ENCODE peak calls at places on chromosomes 3 and 15, in five cellular contexts. M is type B pancreatic cell; Y is activated T-helper 1 cell treated with anti-CD3 and anti-CD28 coated beads, Interleukin-2, amount 50 U/mL, for 16 hours; E is activated CD4-positive, alpha-beta T cell treated with anti-CD3 and anti-CD28 coated beads, Interleukin-2, amount 10 ng/mL, durations not matched to agents 7 days and 5 days; C is SW480. S is an unnamed sample.

GRCh38 chr3:138781012-138781470 is 53.7 kb downstream of the PIK3CB start:
- DNase-seq in C (no peak), E (peak), M (no peak), Y (peak), S (no peak)

GRCh38 chr3:49237344-49237743 is 39.7 kb downstream of the C3orf62 start:
- DNase-seq in C (no peak), Y (no peak), E (no peak), M (no peak), S (no peak)

GRCh38 chr15:64096486-64097431 is 977 bp downstream of the SNX1 start:
- DNase-seq in M (no peak), Y (no peak), C (peak), E (peak), S (no peak)

GRCh38 chr15:70071799-70072198 is 25.9 kb downstream of the TLE3 start:
- DNase-seq in C (no peak), E (no peak), Y (no peak), M (no peak), S (no peak)

GRCh38 chr15:69983696-69984265 is 113.9 kb downstream of the TLE3 start:
- DNase-seq in C (peak), M (no peak), E (no peak), Y (no peak), S (no peak)

GRCh38 chr3:186277268-186277909 is 84.6 kb downstream of the DGKG start:
- DNase-seq in Y (no peak), E (no peak), M (no peak), C (peak), S (peak)

GRCh38 chr15:89016549-89017041 is 71.7 kb upstream of the ABHD2 start:
- DNase-seq in E (no peak), M (no peak), Y (no peak), C (peak), S (no peak)

GRCh38 chr15:81785679-81786078 is 260.1 kb downstream of the MEX3B start:
- DNase-seq in C (no peak), E (no peak), M (no peak), Y (no peak), S (no peak)

GRCh38 chr15:31758126-31758525 is 272.2 kb upstream of the CHRNA7 start:
- DNase-seq in C (peak), E (no peak), M (no peak), Y (no peak), S (no peak)

GRCh38 chr3:171748341-171748918 is 61.9 kb downstream of the PLD1 start:
- DNase-seq in Y (no peak), E (no peak), M (no peak), C (no peak), S (no peak)

GRCh38 chr15:77464129-77464865 is 43.6 kb downstream of the HMG20A start:
- DNase-seq in M (no peak), Y (no peak), E (no peak), C (no peak), S (no peak)

GRCh38 chr3:147758786-147759185 is 349.6 kb downstream of the ZIC1 start:
- DNase-seq in E (no peak), M (no peak), Y (no peak), C (no peak), S (no peak)

GRCh38 chr15:101252836-101253235 is 988 bp upstream of the CHSY1 start:
- DNase-seq in C (no peak), Y (no peak), M (no peak), E (no peak), S (no peak)

GRCh38 chr3:17894434-17895060 is 152.1 kb upstream of the TBC1D5 start:
- DNase-seq in Y (no peak), C (peak), M (no peak), E (peak), S (peak)

GRCh38 chr3:52838561-52839267 is 3.9 kb upstream of the MUSTN1 start:
- DNase-seq in C (no peak), Y (no peak), E (peak), M (no peak), S (no peak)

GRCh38 chr3:148158210-148158609 is 539.5 kb upstream of the AGTR1 start:
- DNase-seq in M (no peak), C (no peak), Y (no peak), E (no peak), S (no peak)

GRCh38 chr3:62161306-62161705 is 212.0 kb downstream of the FEZF2 start:
- DNase-seq in Y (no peak), M (no peak), C (no peak), E (no peak), S (no peak)

GRCh38 chr3:64674591-64675076 is 13.2 kb downstream of the ADAMTS9 start:
- DNase-seq in C (no peak), Y (no peak), E (no peak), M (no peak), S (no peak)

GRCh38 chr3:76010252-76010651 is 224.9 kb upstream of the ZNF717 start:
- DNase-seq in E (no peak), M (no peak), C (no peak), Y (no peak), S (no peak)

GRCh38 chr15:38508647-38509046 is 54.7 kb downstream of the FAM98B start:
- DNase-seq in M (no peak), E (no peak), C (no peak), Y (no peak), S (no peak)

GRCh38 chr3:160454995-160455394 is 5.4 kb upstream of the TRIM59 start:
- DNase-seq in E (no peak), C (no peak), M (no peak), Y (no peak), S (no peak)

GRCh38 chr15:93378547-93378946 is 289.5 kb upstream of the RGMA start:
- DNase-seq in E (no peak), M (no peak), C (no peak), Y (no peak), S (no peak)

GRCh38 chr15:27222479-27222878 is 251.5 kb downstream of the GABRG3 start:
- DNase-seq in C (no peak), E (no peak), Y (no peak), M (no peak), S (no peak)

GRCh38 chr3:146172586-146172985 is 11.6 kb upstream of the PLOD2 start:
- DNase-seq in Y (no peak), M (no peak), E (no peak), C (no peak), S (no peak)

GRCh38 chr3:9105421-9105820 is 142.1 kb upstream of the RAD18 start:
- DNase-seq in Y (no peak), E (no peak), M (no peak), C (no peak), S (no peak)

GRCh38 chr3:194556086-194557056 is 69.6 kb upstream of the ATP13A3 start:
- DNase-seq in E (no peak), M (no peak), C (peak), Y (no peak), S (peak)

GRCh38 chr3:124763644-124764358 is 33.5 kb downstream of the UMPS start:
- DNase-seq in C (no peak), Y (no peak), M (no peak), E (no peak), S (no peak)

GRCh38 chr3:10531031-10531430 is 25.6 kb upstream of the ATP2B2 start:
- DNase-seq in Y (no peak), C (no peak), E (no peak), M (peak), S (no peak)

GRCh38 chr3:45259144-45259543 is 33.1 kb upstream of the TMEM158 start:
- DNase-seq in C (no peak), M (no peak), E (no peak), Y (no peak), S (no peak)

GRCh38 chr3:184592411-184593200 is 31.0 kb downstream of the EPHB3 start:
- DNase-seq in C (no peak), M (no peak), E (no peak), Y (no peak), S (no peak)

GRCh38 chr3:53163459-53164387 is 2.7 kb downstream of the PRKCD start:
- DNase-seq in E (no peak), M (no peak), Y (no peak), C (no peak), S (no peak)

GRCh38 chr3:172120912-172121311 is 81.5 kb downstream of the FNDC3B start:
- DNase-seq in M (no peak), C (no peak), Y (no peak), E (no peak), S (no peak)

GRCh38 chr3:49804141-49805041 is 1.3 kb downstream of the INKA1 start:
- DNase-seq in Y (no peak), E (no peak), M (no peak), C (no peak), S (no peak)

GRCh38 chr3:141401584-141402475 is 33.5 kb downstream of the ZBTB38 start:
- DNase-seq in C (peak), E (peak), Y (no peak), M (no peak), S (no peak)

GRCh38 chr3:46208167-46208704 is at the start of gene CCR1:
- DNase-seq in Y (no peak), M (no peak), C (peak), E (peak), S (peak)

GRCh38 chr3:78101363-78101762 is 1061.5 kb downstream of the ROBO2 start:
- DNase-seq in E (no peak), C (no peak), M (no peak), Y (no peak), S (no peak)